ENCODE peak calls at places on chromosomes 7 and 10, in five cellular contexts. N is lung, C is heart left ventricle, A is small intestine, Y is testis. R is an unnamed sample.

GRCh38 chr10:106740-107139 is 28.5 kb upstream of the ZMYND11 start:
- DNase-seq in N (no peak), C (no peak), A (no peak), Y (no peak), R (no peak)

GRCh38 chr10:93288679-93289634 is 193.2 kb downstream of the MYOF start:
- DNase-seq in N (peak; percentile 84), C (peak; percentile 55), A (peak; percentile 67), Y (peak; percentile 84), R (peak; percentile 60)

GRCh38 chr10:119131512-119132240 is 27.8 kb downstream of the DENND10 start:
- DNase-seq in N (peak; percentile 33), C (no peak), A (peak; percentile 62), Y (no peak), R (no peak)

GRCh38 chr7:111711426-111712065 is 149.3 kb upstream of the IMMP2L start:
- DNase-seq in N (no peak), C (no peak), A (no peak), Y (no peak), R (no peak)

GRCh38 chr10:122020202-122020601 is 31.2 kb downstream of the TACC2 start:
- DNase-seq in N (no peak), C (no peak), A (peak; percentile 30), Y (no peak), R (no peak)

GRCh38 chr10:119342017-119342734 is 134.8 kb downstream of the GRK5 start:
- DNase-seq in N (no peak), C (peak; percentile 78), A (no peak), Y (peak; percentile 69), R (peak; percentile 93)

GRCh38 chr10:44017483-44018145 is 367.3 kb downstream of the CXCL12 start:
- DNase-seq in N (no peak), C (no peak), A (no peak), Y (no peak), R (peak; percentile 61)

GRCh38 chr7:7257899-7258692 is 75.8 kb downstream of the C1GALT1 start:
- DNase-seq in N (no peak), C (no peak), A (peak; percentile 32), Y (no peak), R (no peak)

GRCh38 chr10:31706921-31707571 is 221.6 kb downstream of the ARHGAP12 start:
- DNase-seq in N (peak; percentile 46), C (peak; percentile 55), A (no peak), Y (peak; percentile 22), R (peak; percentile 76)

GRCh38 chr7:130949550-130949949 is 215.5 kb upstream of the KLF14 start:
- DNase-seq in N (no peak), C (no peak), A (no peak), Y (no peak), R (no peak)

GRCh38 chr10:16745061-16745460 is 72.2 kb downstream of the RSU1 start:
- DNase-seq in N (no peak), C (no peak), A (no peak), Y (no peak), R (no peak)

GRCh38 chr10:123614888-123615287 is 51.3 kb upstream of the GPR26 start:
- DNase-seq in N (peak; percentile 59), C (peak; percentile 51), A (peak; percentile 44), Y (peak; percentile 89), R (peak; percentile 72)

GRCh38 chr10:63465293-63466167 is at the start of gene JMJD1C:
- DNase-seq in N (peak; percentile 73), C (peak; percentile 85), A (peak; percentile 74), Y (peak; percentile 82), R (peak; percentile 93)

GRCh38 chr10:96709525-96709924 is 10.8 kb downstream of the PIK3AP1 start:
- DNase-seq in N (no peak), C (no peak), A (no peak), Y (no peak), R (no peak)

GRCh38 chr7:388461-388960 is 98.5 kb downstream of the FOXL3 start:
- DNase-seq in N (peak; percentile 77), C (peak; percentile 41), A (no peak), Y (no peak), R (no peak)

GRCh38 chr10:60958892-60959601 is 15.1 kb upstream of the RHOBTB1 start:
- DNase-seq in N (no peak), C (no peak), A (no peak), Y (no peak), R (no peak)

GRCh38 chr7:100372694-100373093 is 593 bp upstream of the PILRA start:
- DNase-seq in N (no peak), C (no peak), A (no peak), Y (no peak), R (peak; percentile 43)

GRCh38 chr7:36597099-36597773 is 127.1 kb downstream of the AOAH start:
- DNase-seq in N (no peak), C (no peak), A (no peak), Y (no peak), R (no peak)

GRCh38 chr7:157568785-157569584 is 232.2 kb downstream of the DNAJB6 start:
- DNase-seq in N (peak; percentile 36), C (peak; percentile 68), A (peak; percentile 70), Y (peak; percentile 70), R (peak; percentile 77)

GRCh38 chr10:82925547-82925946 is 1050.6 kb downstream of the NRG3 start:
- DNase-seq in N (no peak), C (no peak), A (no peak), Y (no peak), R (no peak)

GRCh38 chr10:59993931-59994330 is 87.6 kb upstream of the CCDC6 start:
- DNase-seq in N (no peak), C (no peak), A (peak; percentile 17), Y (no peak), R (no peak)

GRCh38 chr10:89625041-89625765 is 19.8 kb downstream of the PANK1 start:
- DNase-seq in N (no peak), C (no peak), A (no peak), Y (peak; percentile 59), R (no peak)

GRCh38 chr7:107922891-107923290 is 31.9 kb downstream of the DLD start:
- DNase-seq in N (no peak), C (no peak), A (no peak), Y (no peak), R (no peak)

GRCh38 chr10:11886851-11887250 is 63.7 kb downstream of the PROSER2 start:
- DNase-seq in N (no peak), C (no peak), A (no peak), Y (no peak), R (no peak)

GRCh38 chr7:134458341-134458805 is 527 bp downstream of the AKR1B1 start:
- DNase-seq in N (no peak), C (peak; percentile 54), A (peak; percentile 25), Y (peak; percentile 70), R (peak; percentile 50)

GRCh38 chr10:62278461-62278910 is 9.8 kb upstream of the RTKN2 start:
- DNase-seq in N (no peak), C (no peak), A (no peak), Y (no peak), R (no peak)

GRCh38 chr10:125155101-125155500 is 5.3 kb downstream of the CTBP2 start:
- DNase-seq in N (no peak), C (no peak), A (peak; percentile 17), Y (no peak), R (peak; percentile 9)

GRCh38 chr10:96511044-96511945 is 2.4 kb downstream of the TLL2 start:
- DNase-seq in N (no peak), C (peak; percentile 18), A (peak; percentile 66), Y (peak; percentile 34), R (no peak)

GRCh38 chr10:104120061-104120460 is 1.9 kb upstream of the SFR1 start:
- DNase-seq in N (no peak), C (no peak), A (no peak), Y (no peak), R (no peak)

GRCh38 chr10:72126184-72126871 is 38.0 kb upstream of the SPOCK2 start:
- DNase-seq in N (no peak), C (no peak), A (peak; percentile 37), Y (no peak), R (no peak)

GRCh38 chr10:116538461-116538860 is 7.3 kb upstream of the PNLIP start:
- DNase-seq in N (no peak), C (no peak), A (no peak), Y (no peak), R (no peak)

DNA sequence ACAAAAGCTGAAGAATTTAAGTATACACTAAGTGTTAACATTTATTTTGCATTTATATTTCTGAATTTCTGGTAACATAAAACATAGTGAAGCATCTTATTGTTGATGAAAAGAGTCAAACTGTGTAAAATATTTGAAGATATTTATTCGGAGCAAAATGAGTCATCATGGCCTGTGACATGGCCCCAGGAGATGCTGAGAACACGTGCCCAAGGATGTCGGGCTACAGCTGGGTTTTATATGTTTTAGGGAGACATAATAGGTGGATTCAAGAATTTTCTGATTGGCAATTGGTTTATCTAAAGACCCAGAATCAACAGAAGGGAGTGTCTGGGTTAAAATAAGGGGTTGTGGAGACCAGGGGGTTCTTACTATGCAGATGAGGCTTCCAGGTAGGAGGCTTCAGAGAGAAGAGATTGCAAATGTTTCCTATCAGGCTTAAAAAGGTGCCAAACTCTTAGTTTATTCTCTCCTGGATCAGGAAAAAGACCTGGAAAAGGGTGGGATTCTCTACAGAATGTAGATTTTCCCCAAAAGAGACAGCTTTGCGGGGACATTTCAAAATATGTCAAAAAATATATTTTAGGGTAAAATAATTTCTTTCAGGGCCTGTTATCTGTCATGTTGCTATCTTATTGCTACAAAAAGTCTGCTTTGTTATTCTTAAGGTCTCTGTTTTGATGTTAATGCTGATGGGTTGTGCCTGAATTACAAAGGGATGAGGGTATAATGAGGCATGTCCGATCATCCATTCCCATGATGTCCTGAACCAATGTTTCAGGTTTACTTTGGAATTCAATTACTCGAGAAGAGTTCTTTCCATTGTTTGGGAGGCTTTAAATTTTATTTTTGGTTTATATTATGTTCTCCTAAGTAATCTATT is 74.5 kb downstream of the VWDE start:
- DNase-seq in N (no peak), C (no peak), A (no peak), Y (no peak), R (no peak)
- H3K4me1 ChIP-seq in N (no peaks in the 10 kb centered on the region), C (no peaks in the 10 kb centered on the region), A (no peaks in the 10 kb centered on the region), Y (no peaks in the 10 kb centered on the region), R (no peaks in the 10 kb centered on the region)

DNA sequence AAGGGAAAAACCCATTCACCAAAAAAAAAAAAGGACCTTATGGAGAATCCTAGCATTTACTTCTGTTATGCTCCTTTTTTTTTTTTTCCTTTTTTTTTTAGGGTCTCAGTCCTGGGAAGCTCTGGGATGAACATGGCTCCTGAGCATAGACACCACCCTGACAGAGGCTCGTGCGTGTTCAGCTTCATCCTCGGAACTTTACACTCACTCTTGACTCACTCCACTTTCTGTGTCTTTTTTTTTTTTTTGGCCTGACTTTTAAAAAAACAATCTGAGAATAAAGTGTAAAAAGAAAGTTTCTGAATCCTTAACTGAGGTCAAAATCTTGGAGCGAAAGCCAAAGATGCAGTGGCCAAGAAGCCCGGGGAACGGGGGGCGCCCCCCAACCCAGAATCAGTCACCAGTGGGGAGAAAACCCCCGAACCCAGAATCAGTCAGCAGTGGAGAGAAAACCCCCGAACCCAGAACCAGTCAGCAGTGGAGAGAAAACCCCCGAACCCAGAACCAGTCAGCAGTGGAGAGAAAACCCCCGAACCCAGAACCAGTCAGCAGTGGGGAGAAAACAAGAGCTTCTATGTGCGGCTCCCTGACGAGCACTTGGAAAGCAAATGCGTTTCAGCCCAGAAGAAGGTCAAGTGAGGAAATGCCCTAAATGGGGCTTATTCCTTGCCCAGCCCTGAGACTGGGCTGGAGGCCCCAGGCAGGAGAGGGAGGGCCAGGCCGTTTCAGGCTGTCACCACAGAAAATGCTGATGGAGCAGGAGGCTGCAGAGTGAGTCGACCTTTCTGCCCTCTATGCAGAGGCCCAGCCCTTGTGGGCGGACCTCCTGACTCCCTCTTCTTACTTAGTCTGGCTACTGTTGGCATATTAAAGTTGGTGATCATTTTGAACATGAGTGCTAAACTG is 19.0 kb upstream of the PFKP start:
- DNase-seq in N (no peak), C (no peak), A (no peak), Y (no peak), R (peak; percentile 60)
- H3K27ac ChIP-seq in N (no peak overlapping the region), C (no peak overlapping the region), A (no peak overlapping the region), Y (no peak overlapping the region), R (no peak overlapping the region)

GRCh38 chr7:159042639-159043101 is 102.0 kb downstream of the VIPR2 start:
- DNase-seq in N (peak; percentile 27), C (no peak), A (no peak), Y (no peak), R (peak; percentile 57)
- H3K4me1 ChIP-seq in N (no peaks in the 10 kb centered on the region), C (no peaks in the 10 kb centered on the region), A (no peaks in the 10 kb centered on the region), Y (no peaks in the 10 kb centered on the region), R (no peaks in the 10 kb centered on the region)

GRCh38 chr7:126940723-126941307 is 311.9 kb downstream of the GRM8 start:
- DNase-seq in N (no peak), C (no peak), A (no peak), Y (no peak), R (no peak)
- H3K27ac ChIP-seq in N (no peak overlapping the region), C (no peak overlapping the region), A (no peak overlapping the region), Y (no peak overlapping the region), R (no peak overlapping the region)